ENCODE peak calls at places on chromosomes 1 and 21, in nine cellular contexts. B is fibroblast of pulmonary artery, P is cardiac muscle cell, S is colonic mucosa, Z is mammary epithelial cell, T is Calu3, W is PC-9, U is B cell, Y is tibial nerve. V is an unnamed sample.

GRCh38 chr1:210263963-210264362 is 31.4 kb downstream of the SERTAD4 start:
- DNase-seq in W (no peak), B (no peak), Z (no peak), Y (no peak), T (no peak), U (no peak), S (no peak), P (no peak), V (no peak)

GRCh38 chr1:2252423-2252822 is 24.3 kb downstream of the SKI start:
- DNase-seq in B (no peak), T (no peak), Y (no peak), U (no peak), W (no peak), P (no peak), S (no peak), Z (no peak), V (no peak)

GRCh38 chr1:117499071-117499470 is 106.8 kb upstream of the TENT5C start:
- DNase-seq in W (no peak), Y (no peak), Z (no peak), U (no peak), B (no peak), P (no peak), T (no peak), S (no peak), V (no peak)

GRCh38 chr1:221268295-221268694 is 389.1 kb downstream of the HLX start:
- DNase-seq in S (no peak), U (no peak), Z (peak; percentile 63), T (no peak), P (no peak), B (peak; percentile 60), Y (no peak), W (no peak), V (no peak)

GRCh38 chr1:231417503-231417902 is 4.6 kb downstream of the EGLN1 start:
- DNase-seq in T (no peak), W (no peak), Z (no peak), S (no peak), U (no peak), P (no peak), Y (no peak), B (no peak), V (no peak)

GRCh38 chr21:35732788-35733187 is 327.5 kb downstream of the SETD4 start:
- DNase-seq in Y (no peak), S (no peak), B (no peak), W (no peak), T (peak; percentile 35), Z (no peak), P (no peak), U (no peak), V (no peak)

GRCh38 chr1:210400043-210400840 is 71.5 kb downstream of the HHAT start:
- DNase-seq in B (peak; percentile 75), P (peak; percentile 71), T (peak; percentile 77), W (peak; percentile 52), Z (peak; percentile 74), S (peak; percentile 56), Y (peak; percentile 62), U (peak; percentile 39), V (peak; percentile 58)

GRCh38 chr1:160834945-160835565 is 27.6 kb downstream of the CD244 start:
- DNase-seq in T (peak; percentile 68), W (peak; percentile 35), P (peak; percentile 79), Z (peak; percentile 20), Y (peak; percentile 23), S (no peak), U (peak; percentile 69), B (peak; percentile 69), V (no peak)

GRCh38 chr21:21730524-21730923 is 732.3 kb downstream of the NCAM2 start:
- DNase-seq in U (no peak), W (no peak), P (no peak), Z (no peak), S (no peak), B (peak; percentile 72), T (no peak), Y (no peak), V (no peak)

GRCh38 chr1:240242601-240243144 is 151.0 kb downstream of the FMN2 start:
- DNase-seq in P (no peak), Z (no peak), U (no peak), W (no peak), B (peak; percentile 51), S (no peak), T (no peak), Y (no peak), V (no peak)

GRCh38 chr1:183303901-183304300 is 114.3 kb downstream of the NMNAT2 start:
- DNase-seq in B (peak; percentile 26), T (no peak), Y (no peak), P (no peak), W (peak; percentile 80), Z (peak; percentile 54), S (no peak), U (no peak), V (no peak)

GRCh38 chr1:51568231-51568935 is 48.5 kb upstream of the OSBPL9 start:
- DNase-seq in Z (no peak), Y (no peak), U (no peak), W (no peak), B (no peak), S (no peak), P (no peak), T (no peak), V (no peak)
- TF ChIP-seq CTCF in Z (no peak), Y (no peak), U (no peak), W (no peak), B (no peak), S (no peak), P (peak; percentile 4), T (no peak), V (no peak)

DNA sequence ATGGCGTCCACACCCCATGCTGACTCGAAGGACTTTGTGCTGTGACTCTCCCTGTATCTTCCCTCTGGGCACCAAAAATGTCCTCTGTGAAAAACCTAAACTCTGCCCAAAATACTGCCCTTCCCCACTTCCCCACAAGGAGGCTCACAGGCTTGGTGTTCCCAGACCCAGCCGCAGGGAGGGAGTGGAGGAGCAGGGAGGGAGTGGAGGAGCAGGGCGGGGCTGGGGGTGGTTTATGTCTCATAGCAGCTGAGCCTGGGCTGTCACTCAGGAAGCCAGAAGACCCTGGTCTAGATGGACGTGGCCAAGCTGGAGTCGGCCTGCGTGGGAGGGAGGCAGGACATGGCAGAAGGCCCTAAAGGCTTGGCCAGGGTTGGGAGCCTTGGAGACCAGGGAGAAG is 461.7 kb downstream of the PTPRU start:
- DNase-seq in W (peak; percentile 34), Y (no peak), T (peak; percentile 67), S (peak; percentile 23), U (no peak), Z (peak; percentile 51), P (peak; percentile 40), B (peak; percentile 74), V (no peak)
- TF ChIP-seq CTCF in W (peak; percentile 72), Y (peak; percentile 26), T (peak; percentile 47), S (no peak), U (no peak), Z (peak; percentile 63), P (peak; percentile 81), B (peak; percentile 78), V (peak; percentile 60)

DNA sequence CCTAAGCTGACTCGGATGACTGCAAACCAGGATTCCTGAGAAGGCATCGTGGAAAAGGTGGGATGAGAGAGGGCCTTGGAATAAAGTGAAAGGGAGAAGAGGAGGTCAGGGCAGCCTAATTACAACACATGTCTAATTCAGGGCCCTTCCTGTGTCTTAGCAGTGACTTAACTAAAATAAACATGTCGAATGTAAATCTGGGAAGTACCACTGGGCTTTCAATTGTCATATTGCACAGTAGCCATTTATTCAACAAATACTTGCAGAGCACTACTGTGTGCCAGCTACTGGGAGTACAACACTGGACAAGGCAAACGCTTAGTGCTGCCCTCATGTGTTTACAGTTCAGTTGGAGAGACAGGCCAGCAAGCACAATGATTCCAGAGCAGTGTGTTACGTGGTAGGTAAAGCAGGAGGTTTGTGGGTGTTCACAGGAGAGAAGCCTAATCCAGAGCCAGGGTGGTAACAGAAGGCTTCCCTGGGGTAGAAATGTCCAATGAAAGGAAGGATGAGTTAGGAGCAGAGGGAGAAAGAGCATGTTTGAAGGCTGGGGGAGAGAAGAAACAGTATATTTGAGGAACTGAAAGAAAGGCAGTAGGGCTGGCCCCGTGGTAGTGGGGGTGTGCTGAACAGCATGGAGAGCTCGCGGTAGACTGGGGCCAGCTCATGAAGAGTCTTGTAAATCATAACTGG is 38.0 kb upstream of the RASAL2 start:
- DNase-seq in Z (no peak), U (peak; percentile 9), W (no peak), S (peak; percentile 46), B (no peak), Y (no peak), T (peak; percentile 39), P (no peak), V (no peak)
- TF ChIP-seq CTCF in Z (no peak), U (no peak), W (no peak), S (no peak), B (no peak), Y (no peak), T (no peak), P (no peak), V (no peak)

GRCh38 chr1:63454269-63454668 is 68.8 kb downstream of the ITGB3BP start:
- DNase-seq in U (no peak), Y (no peak), S (no peak), P (no peak), B (peak; percentile 44), Z (no peak), T (no peak), W (no peak), V (no peak)
- TF ChIP-seq CTCF in U (no peak), Y (no peak), S (no peak), P (peak; percentile 35), B (peak; percentile 37), Z (peak; percentile 3), T (no peak), W (peak; percentile 44), V (no peak)

V was measured in mesothelial cell of epicardium.